ENCODE peak calls at places on chromosomes 6 and 20, in ten cellular contexts. Y, B, I, D, L, S, E, T, G and H are unnamed samples. For H3K4me1, the result is how much of the 10 kb centered on the place peaks cover.

GRCh38 chr6:135796884-135797283 is 54.6 kb upstream of the PDE7B start:
- DNase-seq in Y (no peak), B (no peak), I (peak), D (no peak), L (no peak), S (no peak), E (no peak), T (no peak), G (no peak), H (no peak)

GRCh38 chr6:159074120-159074684 is 29.4 kb upstream of the TAGAP start:
- DNase-seq in Y (no peak), B (no peak), I (peak), D (peak), L (peak), S (peak), E (no peak), T (no peak), G (no peak), H (no peak)

GRCh38 chr6:42704251-42704936 is 18.0 kb downstream of the PRPH2 start:
- DNase-seq in Y (peak), B (peak), I (no peak), D (no peak), L (no peak), S (no peak), E (no peak), T (peak), G (no peak), H (peak)

GRCh38 chr6:149445573-149445972 is 39.2 kb downstream of the ZC3H12D start:
- DNase-seq in Y (peak), B (no peak), I (no peak), D (peak), L (no peak), S (no peak), E (no peak), T (no peak), G (no peak), H (no peak)

GRCh38 chr20:52801628-52802006 is 170.5 kb upstream of the TSHZ2 start:
- DNase-seq in Y (no peak), B (peak), I (no peak), D (no peak), L (no peak), S (no peak), E (no peak), T (peak), G (no peak), H (no peak)

GRCh38 chr20:58407201-58407873 is 18.3 kb downstream of the VAPB start:
- DNase-seq in Y (no peak), B (no peak), I (peak), D (peak), L (peak), S (no peak), E (no peak), T (no peak), G (peak), H (no peak)

GRCh38 chr6:29791162-29791561 is 36.5 kb upstream of the HLA-G start:
- DNase-seq in Y (no peak), B (no peak), I (peak), D (no peak), L (no peak), S (no peak), E (no peak), T (no peak), G (peak), H (no peak)

GRCh38 chr6:141359953-141360352 is 772.8 kb upstream of the GJE1 start:
- DNase-seq in Y (no peak), B (no peak), I (no peak), D (no peak), L (no peak), S (peak), E (no peak), T (no peak), G (no peak), H (peak)

GRCh38 chr6:11188161-11188915 is 44.1 kb downstream of the NEDD9 start:
- DNase-seq in Y (no peak), B (no peak), I (peak), D (no peak), L (peak), S (no peak), E (no peak), T (no peak), G (peak), H (no peak)

GRCh38 chr6:20948531-20948930 is 414.3 kb downstream of the CDKAL1 start:
- DNase-seq in Y (no peak), B (no peak), I (no peak), D (no peak), L (no peak), S (no peak), E (no peak), T (no peak), G (no peak), H (no peak)

GRCh38 chr20:37598101-37598530 is 70.4 kb upstream of the BLCAP start:
- DNase-seq in Y (no peak), B (no peak), I (no peak), D (no peak), L (no peak), S (peak), E (no peak), T (no peak), G (no peak), H (no peak)

GRCh38 chr6:80197474-80197873 is 91.0 kb downstream of the BCKDHB start:
- DNase-seq in Y (no peak), B (no peak), I (peak), D (no peak), L (peak), S (no peak), E (no peak), T (no peak), G (peak), H (no peak)

GRCh38 chr6:10779076-10779475 is 31.5 kb downstream of the TMEM14B start:
- DNase-seq in Y (no peak), B (no peak), I (no peak), D (no peak), L (no peak), S (no peak), E (no peak), T (no peak), G (no peak), H (no peak)

GRCh38 chr6:138182939-138183791 is 21.4 kb downstream of the ARFGEF3 start:
- DNase-seq in Y (no peak), B (peak), I (no peak), D (no peak), L (no peak), S (peak), E (no peak), T (no peak), G (no peak), H (no peak)

GRCh38 chr6:4281341-4282293 is 146.2 kb upstream of the ECI2 start:
- DNase-seq in Y (peak), B (peak), I (peak), D (no peak), L (no peak), S (peak), E (peak), T (peak), G (peak), H (no peak)

GRCh38 chr6:108755257-108756240 is 92.7 kb upstream of the ARMC2 start:
- DNase-seq in Y (no peak), B (no peak), I (peak), D (no peak), L (no peak), S (no peak), E (no peak), T (no peak), G (peak), H (no peak)

GRCh38 chr6:209432-210103 is 82.7 kb upstream of the DUSP22 start:
- DNase-seq in Y (no peak), B (no peak), I (no peak), D (peak), L (no peak), S (no peak), E (peak), T (no peak), G (no peak), H (no peak)

GRCh38 chr6:30463651-30464618 is 25.4 kb upstream of the HLA-E start:
- DNase-seq in Y (peak), B (no peak), I (peak), D (no peak), L (no peak), S (no peak), E (peak), T (peak), G (peak), H (peak)

GRCh38 chr20:64099086-64099786 is 8.1 kb downstream of the NPBWR2 start:
- DNase-seq in Y (no peak), B (no peak), I (no peak), D (no peak), L (no peak), S (no peak), E (no peak), T (peak), G (no peak), H (no peak)

GRCh38 chr20:1987826-1988225 is 6.0 kb downstream of the PDYN start:
- DNase-seq in Y (no peak), B (no peak), I (no peak), D (no peak), L (no peak), S (no peak), E (no peak), T (no peak), G (peak), H (no peak)

GRCh38 chr6:17865798-17866725 is 121.4 kb downstream of the KIF13A start:
- DNase-seq in Y (peak), B (peak), I (peak), D (no peak), L (peak), S (no peak), E (no peak), T (peak), G (peak), H (peak)

GRCh38 chr6:11224252-11224965 is 8.1 kb downstream of the NEDD9 start:
- DNase-seq in Y (no peak), B (no peak), I (peak), D (no peak), L (no peak), S (no peak), E (peak), T (no peak), G (no peak), H (no peak)

GRCh38 chr6:130796313-130796905 is 30.8 kb upstream of the SMLR1 start:
- DNase-seq in Y (no peak), B (no peak), I (peak), D (no peak), L (peak), S (no peak), E (no peak), T (no peak), G (peak), H (no peak)

GRCh38 chr20:25090492-25091429 is 8.8 kb upstream of the VSX1 start:
- DNase-seq in Y (peak), B (no peak), I (no peak), D (no peak), L (no peak), S (no peak), E (peak), T (peak), G (no peak), H (no peak)

GRCh38 chr6:157584036-157584435 is 203.0 kb downstream of the ZDHHC14 start:
- DNase-seq in Y (no peak), B (no peak), I (no peak), D (no peak), L (no peak), S (no peak), E (no peak), T (no peak), G (no peak), H (no peak)

GRCh38 chr6:75855047-75855446 is 106.0 kb downstream of the MYO6 start:
- DNase-seq in Y (no peak), B (no peak), I (peak), D (peak), L (peak), S (peak), E (no peak), T (no peak), G (peak), H (no peak)

GRCh38 chr20:21862224-21862927 is 156.9 kb downstream of the PAX1 start:
- DNase-seq in Y (no peak), B (no peak), I (no peak), D (no peak), L (no peak), S (peak), E (no peak), T (no peak), G (no peak), H (no peak)

GRCh38 chr6:144712541-144712940 is 427.4 kb downstream of the UTRN start:
- DNase-seq in Y (no peak), B (no peak), I (peak), D (no peak), L (no peak), S (no peak), E (no peak), T (no peak), G (no peak), H (no peak)

GRCh38 chr20:26169506-26169905 is 472.9 kb upstream of the ZNF337 start:
- DNase-seq in Y (no peak), B (no peak), I (peak), D (no peak), L (no peak), S (no peak), E (no peak), T (no peak), G (no peak), H (no peak)

GRCh38 chr6:5866547-5867051 is 140.1 kb downstream of the NRN1 start:
- DNase-seq in Y (no peak), B (no peak), I (peak), D (no peak), L (peak), S (no peak), E (no peak), T (no peak), G (peak), H (no peak)

GRCh38 chr6:97059473-97059872 is 134.9 kb downstream of the KLHL32 start:
- DNase-seq in Y (no peak), B (no peak), I (peak), D (peak), L (peak), S (peak), E (no peak), T (no peak), G (peak), H (no peak)

GRCh38 chr6:49462071-49462470 is 982 bp downstream of the MMUT start:
- DNase-seq in Y (no peak), B (no peak), I (peak), D (peak), L (no peak), S (no peak), E (no peak), T (no peak), G (peak), H (no peak)

GRCh38 chr6:15249371-15250019 is 3.6 kb downstream of the JARID2 start:
- DNase-seq in Y (no peak), B (no peak), I (no peak), D (no peak), L (no peak), S (peak), E (peak), T (no peak), G (no peak), H (no peak)

GRCh38 chr6:34143884-34144580 is 1.9 kb downstream of the GRM4 start:
- DNase-seq in Y (peak), B (no peak), I (no peak), D (peak), L (peak), S (peak), E (peak), T (peak), G (no peak), H (peak)

GRCh38 chr20:63545814-63546213 is 1.7 kb downstream of the SRMS start:
- DNase-seq in Y (no peak), B (no peak), I (no peak), D (peak), L (no peak), S (no peak), E (peak), T (no peak), G (no peak), H (no peak)

GRCh38 chr6:109010703-109011102 is 83.9 kb downstream of the SESN1 start:
- DNase-seq in Y (no peak), B (no peak), I (no peak), D (no peak), L (no peak), S (no peak), E (no peak), T (no peak), G (no peak), H (no peak)

GRCh38 chr6:26156105-26156849 is 69.0 kb downstream of the HFE start:
- DNase-seq in Y (peak), B (peak), I (peak), D (peak), L (peak), S (peak), E (peak), T (peak), G (peak), H (peak)

GRCh38 chr6:116633685-116634084 is 17.4 kb downstream of the RSPH4A start:
- DNase-seq in Y (no peak), B (no peak), I (no peak), D (peak), L (peak), S (peak), E (no peak), T (no peak), G (peak), H (no peak)

GRCh38 chr6:55448446-55448845 is 121.2 kb downstream of the GFRAL start:
- DNase-seq in Y (no peak), B (no peak), I (peak), D (no peak), L (no peak), S (no peak), E (no peak), T (no peak), G (no peak), H (no peak)

GRCh38 chr20:59831901-59832240 is 101.6 kb downstream of the SYCP2 start:
- DNase-seq in Y (peak), B (peak), I (no peak), D (no peak), L (no peak), S (no peak), E (no peak), T (no peak), G (no peak), H (no peak)

GRCh38 chr6:1724124-1724523 is 114.4 kb downstream of the FOXC1 start:
- DNase-seq in Y (no peak), B (no peak), I (no peak), D (no peak), L (no peak), S (no peak), E (no peak), T (no peak), G (no peak), H (no peak)
- H3K27ac ChIP-seq in Y (no peak), B (peak), I (no peak), D (no peak), L (no peak), S (no peak), E (peak), T (no peak), G (peak), H (no peak)

GRCh38 chr6:47047097-47047478 is 5.0 kb upstream of the ADGRF1 start:
- DNase-seq in Y (no peak), B (no peak), I (no peak), D (no peak), L (no peak), S (no peak), E (no peak), T (no peak), G (no peak), H (no peak)
- H3K4me3 ChIP-seq in Y (no peak), B (no peak), I (no peak), D (no peak), L (no peak), S (no peak), E (no peak), T (no peak), G (no peak), H (no peak)

GRCh38 chr20:41054463-41055230 is 26.0 kb downstream of the TOP1 start:
- DNase-seq in Y (no peak), B (no peak), I (no peak), D (no peak), L (no peak), S (no peak), E (no peak), T (no peak), G (no peak), H (no peak)

GRCh38 chr20:41052742-41053419 is 24.3 kb downstream of the TOP1 start:
- DNase-seq in Y (no peak), B (no peak), I (peak), D (no peak), L (no peak), S (peak), E (no peak), T (no peak), G (no peak), H (no peak)

GRCh38 chr20:41058674-41059008 is 30.0 kb downstream of the TOP1 start:
- DNase-seq in Y (no peak), B (no peak), I (no peak), D (no peak), L (no peak), S (no peak), E (no peak), T (no peak), G (no peak), H (no peak)

GRCh38 chr20:41058007-41058673 is 29.5 kb downstream of the TOP1 start:
- DNase-seq in Y (no peak), B (no peak), I (peak), D (no peak), L (peak), S (no peak), E (no peak), T (no peak), G (peak), H (no peak)

GRCh38 chr20:41055679-41056078 is 27.1 kb downstream of the TOP1 start:
- DNase-seq in Y (no peak), B (no peak), I (peak), D (no peak), L (no peak), S (no peak), E (no peak), T (no peak), G (no peak), H (no peak)
- H3K4me1 ChIP-seq in Y (half or more), B (half or more), I (under half), D (half or more), L (half or more), S (under half), E (under half), T (under half), G (under half), H (under half)

DNA sequence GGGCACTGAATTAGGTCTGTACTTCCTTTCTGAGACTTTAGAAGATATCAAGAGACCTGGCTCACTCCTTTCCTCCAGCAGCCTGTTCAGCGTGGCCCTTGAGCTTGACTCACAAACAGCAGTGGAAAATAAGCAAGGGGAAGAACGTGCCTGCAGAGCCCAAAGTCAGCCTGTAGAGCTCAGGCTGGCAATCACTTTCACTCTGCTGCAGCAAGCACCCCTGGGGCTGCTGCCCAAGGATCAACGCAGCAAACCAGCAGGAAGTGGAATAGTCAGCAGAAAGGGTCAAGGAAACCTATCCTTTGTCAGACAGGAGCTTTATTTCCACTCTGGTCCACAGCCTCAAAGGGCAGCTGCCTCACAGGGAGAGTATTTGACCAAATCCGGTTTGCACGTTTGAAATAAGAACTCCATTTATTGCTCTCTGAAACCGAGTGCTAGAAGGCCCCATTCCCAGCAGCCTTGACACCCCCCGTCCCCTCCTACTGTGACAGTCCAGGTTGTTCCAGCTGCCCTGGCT is 77.4 kb downstream of the PRDM1 start:
- DNase-seq in Y (no peak), B (peak), I (peak), D (no peak), L (no peak), S (peak), E (peak), T (no peak), G (no peak), H (peak)
- H3K27ac ChIP-seq in Y (no peak), B (no peak), I (peak), D (no peak), L (no peak), S (no peak), E (peak), T (peak), G (no peak), H (no peak)

GRCh38 chr20:23047738-23048214 is 1.7 kb downstream of the THBD start:
- DNase-seq in Y (peak), B (peak), I (no peak), D (no peak), L (peak), S (peak), E (no peak), T (peak), G (no peak), H (peak)
- H3K4me3 ChIP-seq in Y (peak), B (peak), I (no peak), D (no peak), L (peak), S (no peak), E (peak), T (peak), G (peak), H (peak)

DNA sequence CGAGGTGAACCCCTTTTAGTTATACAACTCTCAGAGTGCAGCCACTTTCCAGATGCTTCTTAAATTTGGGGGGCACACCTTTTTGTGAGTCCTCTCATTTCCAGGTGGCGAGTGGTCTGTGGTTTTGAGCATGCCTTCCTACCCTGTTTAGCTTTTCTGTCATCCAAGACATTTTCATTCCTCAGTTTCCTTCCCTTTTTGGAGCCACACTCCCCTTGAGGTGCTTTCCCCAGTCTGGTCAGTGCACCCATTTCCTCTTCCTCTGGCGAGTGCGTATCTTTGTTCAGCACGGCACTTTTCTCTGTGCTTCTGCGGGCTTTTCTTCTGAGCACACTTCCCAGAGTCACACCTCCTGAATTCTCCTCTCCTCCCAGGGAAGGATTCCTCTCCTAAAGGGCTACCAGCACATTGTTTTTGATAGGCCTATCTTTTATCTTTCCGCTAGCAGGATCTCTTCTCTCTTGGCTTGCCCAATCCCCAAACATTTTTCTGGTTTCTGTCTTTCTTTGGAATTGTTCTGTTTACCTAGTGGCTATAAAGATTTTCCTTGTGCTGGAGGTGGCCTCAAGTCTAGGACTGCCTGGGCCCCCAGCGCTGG is 1.4 kb downstream of the PHF20 start:
- DNase-seq in Y (no peak), B (peak), I (peak), D (peak), L (peak), S (peak), E (peak), T (no peak), G (no peak), H (no peak)
- H3K4me1 ChIP-seq in Y (half or more), B (half or more), I (under half), D (under half), L (under half), S (under half), E (under half), T (under half), G (under half), H (under half)